ENCODE peak calls at places on chromosomes 13 and 19, in nine cellular contexts. Z, S, V, M, O, P, X, Q and F are unnamed samples.

GRCh38 chr13:48400820-48401219 is 12.1 kb downstream of the LPAR6 start:
- DNase-seq in M (peak), O (no peak), S (no peak), X (no peak), P (no peak), V (no peak), Q (no peak), Z (no peak), F (peak)

GRCh38 chr13:29771247-29771646 is 79.2 kb downstream of the UBL3 start:
- DNase-seq in V (peak), Z (no peak), P (no peak), S (peak), X (no peak), O (no peak), Q (no peak), M (peak), F (no peak)

GRCh38 chr19:3949997-3950859 is 17.4 kb downstream of the NMRK2 start:
- DNase-seq in M (no peak), S (no peak), P (no peak), Q (no peak), Z (no peak), V (no peak), X (peak), O (no peak), F (no peak)

GRCh38 chr19:17775991-17776803 is 18.7 kb upstream of the B3GNT3 start:
- DNase-seq in Q (peak), S (no peak), O (no peak), P (no peak), M (peak), V (peak), Z (no peak), X (no peak), F (peak)

GRCh38 chr19:6887326-6887725 is at the start of gene ADGRE1:
- DNase-seq in O (no peak), Z (no peak), M (no peak), P (peak), S (no peak), V (no peak), Q (no peak), X (no peak), F (no peak)

GRCh38 chr13:96003304-96003703 is 49.9 kb downstream of the UGGT2 start:
- DNase-seq in V (no peak), O (no peak), P (no peak), S (no peak), Q (no peak), X (no peak), Z (no peak), M (no peak), F (no peak)

GRCh38 chr13:111984349-111984748 is 82.6 kb upstream of the SOX1 start:
- DNase-seq in X (no peak), V (no peak), S (no peak), Z (no peak), O (no peak), M (no peak), Q (no peak), P (no peak), F (no peak)

GRCh38 chr19:49497047-49497789 is 984 bp downstream of the RPS11 start:
- DNase-seq in S (peak), M (peak), Z (peak), X (peak), P (peak), O (peak), Q (peak), V (peak), F (peak)

GRCh38 chr13:52003551-52003950 is 7.7 kb downstream of the ATP7B start:
- DNase-seq in S (no peak), P (no peak), Q (no peak), V (no peak), Z (no peak), X (peak), M (no peak), O (no peak), F (no peak)

GRCh38 chr13:97944396-97945029 is 9.0 kb upstream of the IPO5 start:
- DNase-seq in V (no peak), X (no peak), P (no peak), S (no peak), Q (no peak), O (no peak), Z (no peak), M (no peak), F (no peak)

GRCh38 chr19:9917322-9917721 is 19.0 kb downstream of the OLFM2 start:
- DNase-seq in M (peak), X (peak), Z (no peak), Q (no peak), V (no peak), O (peak), P (no peak), S (no peak), F (peak)

GRCh38 chr13:111897178-111897845 is 169.6 kb upstream of the SOX1 start:
- DNase-seq in S (no peak), M (no peak), Z (no peak), P (no peak), Q (no peak), O (no peak), V (no peak), X (no peak), F (no peak)

GRCh38 chr13:45231722-45232121 is 30.9 kb upstream of the KCTD4 start:
- DNase-seq in Q (no peak), M (peak), X (no peak), Z (no peak), P (no peak), O (no peak), V (no peak), S (peak), F (no peak)

GRCh38 chr13:29429496-29429895 is 166.0 kb downstream of the SLC7A1 start:
- DNase-seq in V (no peak), O (no peak), P (no peak), S (no peak), Q (no peak), M (peak), X (no peak), Z (no peak), F (peak)

GRCh38 chr13:35855531-35856019 is 275.6 kb downstream of the DCLK1 start:
- DNase-seq in O (peak), Q (no peak), X (no peak), P (no peak), M (peak), Z (no peak), S (peak), V (no peak), F (peak)

GRCh38 chr13:106426909-106427308 is 108.6 kb downstream of the EFNB2 start:
- DNase-seq in X (no peak), Z (no peak), P (no peak), Q (no peak), O (no peak), M (no peak), S (peak), V (no peak), F (no peak)

GRCh38 chr13:96065851-96066250 is 12.7 kb upstream of the UGGT2 start:
- DNase-seq in P (no peak), V (no peak), O (no peak), S (no peak), M (no peak), Q (no peak), X (no peak), Z (no peak), F (no peak)

GRCh38 chr19:1216756-1217155 is 11.2 kb downstream of the STK11 start:
- DNase-seq in P (no peak), M (no peak), S (no peak), O (no peak), X (no peak), Q (no peak), Z (no peak), V (no peak), F (no peak)

GRCh38 chr13:50797081-50797480 is 46.4 kb downstream of the DLEU7 start:
- DNase-seq in M (no peak), O (no peak), P (no peak), Z (no peak), S (no peak), Q (no peak), X (no peak), V (no peak), F (no peak)

GRCh38 chr13:72565893-72566292 is 161.5 kb downstream of the MZT1 start:
- DNase-seq in S (peak), Z (no peak), X (no peak), P (no peak), Q (no peak), M (peak), O (no peak), V (no peak), F (no peak)

GRCh38 chr13:60583196-60583908 is 186.3 kb downstream of the TDRD3 start:
- DNase-seq in S (no peak), O (peak), V (no peak), Z (no peak), M (peak), Q (no peak), P (no peak), X (no peak), F (peak)

GRCh38 chr19:7480222-7480974 is 8.4 kb downstream of the PEX11G start:
- DNase-seq in Z (no peak), V (peak), P (no peak), S (no peak), O (no peak), X (no peak), M (no peak), Q (no peak), F (no peak)

GRCh38 chr13:101965096-101965495 is 436.8 kb downstream of the FGF14 start:
- DNase-seq in Q (no peak), M (no peak), S (no peak), O (no peak), V (no peak), X (no peak), P (no peak), Z (no peak), F (no peak)

GRCh38 chr19:1857648-1858326 is 5.6 kb downstream of the KLF16 start:
- DNase-seq in Z (no peak), Q (no peak), V (peak), S (no peak), O (no peak), M (no peak), P (peak), X (no peak), F (no peak)

GRCh38 chr19:51480590-51480989 is 2.3 kb downstream of the CEACAM18 start:
- DNase-seq in P (no peak), Q (no peak), O (peak), S (no peak), M (no peak), V (no peak), X (no peak), Z (no peak), F (no peak)

GRCh38 chr19:16070366-16070990 is 5.8 kb upstream of the TPM4 start:
- DNase-seq in P (peak), Z (peak), O (no peak), Q (peak), M (no peak), X (no peak), V (peak), S (no peak), F (no peak)

GRCh38 chr13:100454876-100455275 is 133.7 kb downstream of the GGACT start:
- DNase-seq in Q (no peak), V (no peak), O (no peak), S (no peak), M (peak), X (no peak), P (no peak), Z (no peak), F (no peak)

GRCh38 chr19:23403581-23404324 is 8.5 kb upstream of the ZNF91 start:
- DNase-seq in S (peak), V (no peak), Q (no peak), P (no peak), M (no peak), Z (no peak), X (no peak), O (no peak), F (no peak)

GRCh38 chr13:72726721-72727416 is 560 bp downstream of the MZT1 start:
- DNase-seq in O (peak), Q (peak), X (peak), P (peak), S (peak), Z (peak), M (peak), V (peak), F (peak)